ENCODE peak calls at places on chromosomes 11 and 22, in six cellular contexts. L is stimulated activated CD4-positive, alpha-beta T cell treated with anti-CD3 and anti-CD28 coated beads, Interleukin-1b, Interleukin-23, amount 100 ng/mL, for 4 hours; J is Karpas-422; P is activated naive CD4-positive, alpha-beta T cell; X is HuH-7; D is BE2C. I is an unnamed sample.

GRCh38 chr22:46117206-46118199 is 32.8 kb upstream of the PPARA start:
- DNase-seq in J (no peak), X (no peak), L (no peak), P (no peak), D (no peak), I (no peak)

GRCh38 chr11:134761926-134762247 is 349.8 kb upstream of the B3GAT1 start:
- DNase-seq in X (no peak), P (no peak), J (no peak), D (no peak), L (no peak), I (no peak)

GRCh38 chr11:77487790-77488189 is 13.9 kb upstream of the PAK1 start:
- DNase-seq in P (no peak), X (no peak), D (no peak), J (no peak), L (no peak), I (no peak)

GRCh38 chr11:47980093-47980906 is at the start of gene PTPRJ:
- DNase-seq in P (peak), L (peak), J (peak), X (peak), D (peak), I (peak)

GRCh38 chr11:113481226-113481625 is 6.0 kb upstream of the DRD2 start:
- DNase-seq in L (no peak), X (no peak), J (no peak), D (no peak), P (no peak), I (no peak)

GRCh38 chr11:10076458-10077141 is 217.4 kb downstream of the SBF2 start:
- DNase-seq in L (no peak), P (no peak), X (peak), J (peak), D (peak), I (no peak)

GRCh38 chr11:12019867-12020416 is 11.5 kb upstream of the DKK3 start:
- DNase-seq in D (no peak), J (no peak), P (no peak), X (no peak), L (no peak), I (no peak)

GRCh38 chr22:45503071-45503815 is 560 bp downstream of the FBLN1 start:
- DNase-seq in D (no peak), P (no peak), L (no peak), J (no peak), X (peak), I (no peak)

GRCh38 chr11:124865181-124865901 is at the start of gene ROBO3:
- DNase-seq in J (no peak), X (no peak), D (no peak), P (no peak), L (no peak), I (no peak)

GRCh38 chr11:124873980-124874379 is 8.7 kb downstream of the ROBO3 start:
- DNase-seq in X (no peak), P (no peak), D (no peak), L (no peak), J (no peak), I (no peak)

GRCh38 chr11:69126286-69126685 is 29.4 kb upstream of the SMIM38 start:
- DNase-seq in J (no peak), D (no peak), P (no peak), L (no peak), X (no peak), I (no peak)

GRCh38 chr11:113113801-113114451 is 152.7 kb downstream of the NCAM1 start:
- DNase-seq in D (no peak), P (no peak), X (no peak), J (no peak), L (no peak), I (no peak)

GRCh38 chr11:63829823-63830489 is 9.0 kb upstream of the MARK2 start:
- DNase-seq in D (peak), P (no peak), X (peak), L (no peak), J (peak), I (no peak)

GRCh38 chr22:17875156-17875555 is 100.9 kb upstream of the BID start:
- DNase-seq in J (no peak), X (no peak), D (peak), P (no peak), L (no peak), I (no peak)

GRCh38 chr11:36411202-36411640 is 98.9 kb downstream of the TRAF6 start:
- DNase-seq in D (no peak), X (no peak), P (no peak), J (no peak), L (no peak), I (no peak)

GRCh38 chr22:45192701-45193187 is 29.0 kb downstream of the NUP50 start:
- DNase-seq in J (no peak), P (no peak), D (no peak), X (no peak), L (no peak), I (no peak)

GRCh38 chr11:5013012-5013411 is 18.4 kb downstream of the OR51L1 start:
- DNase-seq in P (no peak), L (no peak), J (no peak), X (no peak), D (no peak), I (no peak)

GRCh38 chr11:62560566-62561103 is 13.1 kb downstream of the EEF1G start:
- DNase-seq in X (peak), P (peak), D (peak), L (peak), J (peak), I (peak)

GRCh38 chr11:110759972-110760381 is 47.7 kb upstream of the ARHGAP20 start:
- DNase-seq in D (no peak), P (no peak), J (no peak), L (no peak), X (no peak), I (peak)

GRCh38 chr11:59992420-59992819 is 24.6 kb upstream of the OOSP4B start:
- DNase-seq in L (no peak), J (no peak), X (no peak), P (no peak), D (no peak), I (no peak)

GRCh38 chr11:112465433-112466024 is 204.9 kb upstream of the PLET1 start:
- DNase-seq in P (no peak), D (no peak), L (no peak), J (no peak), X (no peak), I (no peak)

GRCh38 chr11:56380120-56380519 is 4.7 kb downstream of the OR8U1 start:
- DNase-seq in J (no peak), P (no peak), L (no peak), D (no peak), X (no peak), I (no peak)

GRCh38 chr11:96875772-96876171 is 486.0 kb downstream of the JRKL start:
- DNase-seq in P (no peak), J (no peak), X (no peak), L (no peak), D (peak), I (no peak)

GRCh38 chr22:42974223-42974622 is 40.7 kb downstream of the PACSIN2 start:
- DNase-seq in D (no peak), J (no peak), P (no peak), X (no peak), L (no peak), I (no peak)

GRCh38 chr11:44859528-44859925 is 91.2 kb downstream of the TP53I11 start:
- DNase-seq in D (no peak), P (no peak), X (no peak), L (no peak), J (no peak), I (no peak)

GRCh38 chr22:27489265-27489675 is 312.3 kb downstream of the MN1 start:
- DNase-seq in P (no peak), L (no peak), D (no peak), J (no peak), X (peak), I (no peak)

GRCh38 chr22:20486229-20486628 is 9.4 kb downstream of the KLHL22 start:
- DNase-seq in X (peak), P (no peak), J (no peak), L (no peak), D (no peak), I (no peak)

GRCh38 chr11:102446606-102447005 is 6.0 kb downstream of the TMEM123 start:
- DNase-seq in X (no peak), D (no peak), J (no peak), L (no peak), P (no peak), I (peak)

GRCh38 chr22:29199702-29200400 is 5.8 kb upstream of the EMID1 start:
- DNase-seq in D (no peak), P (no peak), J (no peak), X (peak), L (no peak), I (no peak)

GRCh38 chr11:125941606-125942275 is 4.1 kb upstream of the VSIG10L2 start:
- DNase-seq in X (peak), P (no peak), J (peak), L (peak), D (peak), I (peak)

I was measured in kidney glomerular epithelial cell.